ENCODE peak calls at places on chromosomes 1 and 21, in seven cellular contexts. One of them, this sample, is unnamed.

GRCh38 chr1:35220976-35221375 is 28.0 kb upstream of the SFPQ start:
- DNase-seq in NB4: peak
- DNase-seq in EH: peak
- DNase-seq in fibroblast of mammary gland: peak
- DNase-seq in Caco-2: peak
- DNase-seq in CD8-positive, alpha-beta T cell: no peak
- DNase-seq in stimulated activated CD4-positive, alpha-beta T cell treated with anti-CD3 and anti-CD28 coated beads, Interleukin-12 subunit alpha, Interleukin-12 subunit beta, amount 100 ng/mL, for 4 hours: peak
- DNase-seq in this sample: no peak

GRCh38 chr1:233636503-233636877 is 22.6 kb downstream of the KCNK1 start:
- DNase-seq in NB4: no peak
- DNase-seq in EH: no peak
- DNase-seq in fibroblast of mammary gland: no peak
- DNase-seq in Caco-2: no peak
- DNase-seq in CD8-positive, alpha-beta T cell: no peak
- DNase-seq in stimulated activated CD4-positive, alpha-beta T cell treated with anti-CD3 and anti-CD28 coated beads, Interleukin-12 subunit alpha, Interleukin-12 subunit beta, amount 100 ng/mL, for 4 hours: no peak
- DNase-seq in this sample: no peak

GRCh38 chr1:118535901-118536300 is 350.9 kb upstream of the SPAG17 start:
- DNase-seq in NB4: no peak
- DNase-seq in EH: no peak
- DNase-seq in fibroblast of mammary gland: no peak
- DNase-seq in Caco-2: no peak
- DNase-seq in CD8-positive, alpha-beta T cell: no peak
- DNase-seq in stimulated activated CD4-positive, alpha-beta T cell treated with anti-CD3 and anti-CD28 coated beads, Interleukin-12 subunit alpha, Interleukin-12 subunit beta, amount 100 ng/mL, for 4 hours: no peak
- DNase-seq in this sample: no peak

GRCh38 chr1:111510003-111510380 is 6.6 kb upstream of the ADORA3 start:
- DNase-seq in NB4: no peak
- DNase-seq in EH: no peak
- DNase-seq in fibroblast of mammary gland: no peak
- DNase-seq in Caco-2: no peak
- DNase-seq in CD8-positive, alpha-beta T cell: no peak
- DNase-seq in stimulated activated CD4-positive, alpha-beta T cell treated with anti-CD3 and anti-CD28 coated beads, Interleukin-12 subunit alpha, Interleukin-12 subunit beta, amount 100 ng/mL, for 4 hours: no peak
- DNase-seq in this sample: no peak

GRCh38 chr21:46562964-46563607 is 41.8 kb downstream of the S100B start:
- DNase-seq in NB4: no peak
- DNase-seq in EH: no peak
- DNase-seq in fibroblast of mammary gland: peak
- DNase-seq in Caco-2: no peak
- DNase-seq in CD8-positive, alpha-beta T cell: no peak
- DNase-seq in stimulated activated CD4-positive, alpha-beta T cell treated with anti-CD3 and anti-CD28 coated beads, Interleukin-12 subunit alpha, Interleukin-12 subunit beta, amount 100 ng/mL, for 4 hours: no peak
- DNase-seq in this sample: no peak

GRCh38 chr1:241074507-241074906 is 282.5 kb downstream of the RGS7 start:
- DNase-seq in NB4: no peak
- DNase-seq in EH: peak
- DNase-seq in fibroblast of mammary gland: peak
- DNase-seq in Caco-2: no peak
- DNase-seq in CD8-positive, alpha-beta T cell: no peak
- DNase-seq in stimulated activated CD4-positive, alpha-beta T cell treated with anti-CD3 and anti-CD28 coated beads, Interleukin-12 subunit alpha, Interleukin-12 subunit beta, amount 100 ng/mL, for 4 hours: no peak
- DNase-seq in this sample: no peak

GRCh38 chr1:63367218-63368103 is at the start of gene ALG6:
- DNase-seq in NB4: peak
- DNase-seq in EH: peak
- DNase-seq in fibroblast of mammary gland: peak
- DNase-seq in Caco-2: peak
- DNase-seq in CD8-positive, alpha-beta T cell: peak
- DNase-seq in stimulated activated CD4-positive, alpha-beta T cell treated with anti-CD3 and anti-CD28 coated beads, Interleukin-12 subunit alpha, Interleukin-12 subunit beta, amount 100 ng/mL, for 4 hours: peak
- DNase-seq in this sample: peak

GRCh38 chr1:228058981-228059535 is 23.4 kb upstream of the ARF1 start:
- DNase-seq in NB4: no peak
- DNase-seq in EH: no peak
- DNase-seq in fibroblast of mammary gland: no peak
- DNase-seq in Caco-2: no peak
- DNase-seq in CD8-positive, alpha-beta T cell: peak
- DNase-seq in stimulated activated CD4-positive, alpha-beta T cell treated with anti-CD3 and anti-CD28 coated beads, Interleukin-12 subunit alpha, Interleukin-12 subunit beta, amount 100 ng/mL, for 4 hours: no peak
- DNase-seq in this sample: no peak

GRCh38 chr1:94746635-94747525 is 73.3 kb upstream of the SLC44A3 start:
- DNase-seq in NB4: peak
- DNase-seq in EH: peak
- DNase-seq in fibroblast of mammary gland: peak
- DNase-seq in Caco-2: peak
- DNase-seq in CD8-positive, alpha-beta T cell: no peak
- DNase-seq in stimulated activated CD4-positive, alpha-beta T cell treated with anti-CD3 and anti-CD28 coated beads, Interleukin-12 subunit alpha, Interleukin-12 subunit beta, amount 100 ng/mL, for 4 hours: no peak
- DNase-seq in this sample: peak

GRCh38 chr1:7554343-7555270 is 216.5 kb upstream of the VAMP3 start:
- DNase-seq in NB4: no peak
- DNase-seq in EH: no peak
- DNase-seq in fibroblast of mammary gland: no peak
- DNase-seq in Caco-2: no peak
- DNase-seq in CD8-positive, alpha-beta T cell: no peak
- DNase-seq in stimulated activated CD4-positive, alpha-beta T cell treated with anti-CD3 and anti-CD28 coated beads, Interleukin-12 subunit alpha, Interleukin-12 subunit beta, amount 100 ng/mL, for 4 hours: no peak
- DNase-seq in this sample: no peak

GRCh38 chr1:30524840-30525617 is 198.4 kb downstream of the MATN1 start:
- DNase-seq in NB4: peak
- DNase-seq in EH: peak
- DNase-seq in fibroblast of mammary gland: no peak
- DNase-seq in Caco-2: no peak
- DNase-seq in CD8-positive, alpha-beta T cell: peak
- DNase-seq in stimulated activated CD4-positive, alpha-beta T cell treated with anti-CD3 and anti-CD28 coated beads, Interleukin-12 subunit alpha, Interleukin-12 subunit beta, amount 100 ng/mL, for 4 hours: no peak
- DNase-seq in this sample: no peak

GRCh38 chr21:42118901-42119300 is 47.8 kb downstream of the UMODL1 start:
- DNase-seq in NB4: peak
- DNase-seq in EH: no peak
- DNase-seq in fibroblast of mammary gland: peak
- DNase-seq in Caco-2: no peak
- DNase-seq in CD8-positive, alpha-beta T cell: no peak
- DNase-seq in stimulated activated CD4-positive, alpha-beta T cell treated with anti-CD3 and anti-CD28 coated beads, Interleukin-12 subunit alpha, Interleukin-12 subunit beta, amount 100 ng/mL, for 4 hours: no peak
- DNase-seq in this sample: peak

GRCh38 chr1:94250341-94250740 is 13.0 kb upstream of the ARHGAP29 start:
- DNase-seq in NB4: no peak
- DNase-seq in EH: no peak
- DNase-seq in fibroblast of mammary gland: no peak
- DNase-seq in Caco-2: peak
- DNase-seq in CD8-positive, alpha-beta T cell: no peak
- DNase-seq in stimulated activated CD4-positive, alpha-beta T cell treated with anti-CD3 and anti-CD28 coated beads, Interleukin-12 subunit alpha, Interleukin-12 subunit beta, amount 100 ng/mL, for 4 hours: no peak
- DNase-seq in this sample: no peak

GRCh38 chr1:167452483-167452882 is 65.8 kb downstream of the CD247 start:
- DNase-seq in NB4: no peak
- DNase-seq in EH: no peak
- DNase-seq in fibroblast of mammary gland: no peak
- DNase-seq in Caco-2: no peak
- DNase-seq in CD8-positive, alpha-beta T cell: no peak
- DNase-seq in stimulated activated CD4-positive, alpha-beta T cell treated with anti-CD3 and anti-CD28 coated beads, Interleukin-12 subunit alpha, Interleukin-12 subunit beta, amount 100 ng/mL, for 4 hours: no peak
- DNase-seq in this sample: no peak

GRCh38 chr1:209869242-209870149 is 41.7 kb downstream of the UTP25 start:
- DNase-seq in NB4: no peak
- DNase-seq in EH: no peak
- DNase-seq in fibroblast of mammary gland: peak
- DNase-seq in Caco-2: no peak
- DNase-seq in CD8-positive, alpha-beta T cell: no peak
- DNase-seq in stimulated activated CD4-positive, alpha-beta T cell treated with anti-CD3 and anti-CD28 coated beads, Interleukin-12 subunit alpha, Interleukin-12 subunit beta, amount 100 ng/mL, for 4 hours: no peak
- DNase-seq in this sample: no peak

GRCh38 chr1:18693256-18694098 is 62.8 kb downstream of the PAX7 start:
- DNase-seq in NB4: no peak
- DNase-seq in EH: no peak
- DNase-seq in fibroblast of mammary gland: no peak
- DNase-seq in Caco-2: no peak
- DNase-seq in CD8-positive, alpha-beta T cell: no peak
- DNase-seq in stimulated activated CD4-positive, alpha-beta T cell treated with anti-CD3 and anti-CD28 coated beads, Interleukin-12 subunit alpha, Interleukin-12 subunit beta, amount 100 ng/mL, for 4 hours: no peak
- DNase-seq in this sample: no peak

GRCh38 chr1:34113887-34114286 is 51.1 kb downstream of the CSMD2 start:
- DNase-seq in NB4: peak
- DNase-seq in EH: peak
- DNase-seq in fibroblast of mammary gland: peak
- DNase-seq in Caco-2: peak
- DNase-seq in CD8-positive, alpha-beta T cell: no peak
- DNase-seq in stimulated activated CD4-positive, alpha-beta T cell treated with anti-CD3 and anti-CD28 coated beads, Interleukin-12 subunit alpha, Interleukin-12 subunit beta, amount 100 ng/mL, for 4 hours: no peak
- DNase-seq in this sample: peak

GRCh38 chr1:53316058-53316741 is 11.7 kb downstream of the LRP8 start:
- DNase-seq in NB4: peak
- DNase-seq in EH: peak
- DNase-seq in fibroblast of mammary gland: no peak
- DNase-seq in Caco-2: no peak
- DNase-seq in CD8-positive, alpha-beta T cell: no peak
- DNase-seq in stimulated activated CD4-positive, alpha-beta T cell treated with anti-CD3 and anti-CD28 coated beads, Interleukin-12 subunit alpha, Interleukin-12 subunit beta, amount 100 ng/mL, for 4 hours: no peak
- DNase-seq in this sample: no peak

GRCh38 chr21:36209626-36210171 is 53.1 kb downstream of the DOP1B start:
- DNase-seq in NB4: peak
- DNase-seq in EH: peak
- DNase-seq in fibroblast of mammary gland: peak
- DNase-seq in Caco-2: peak
- DNase-seq in CD8-positive, alpha-beta T cell: peak
- DNase-seq in stimulated activated CD4-positive, alpha-beta T cell treated with anti-CD3 and anti-CD28 coated beads, Interleukin-12 subunit alpha, Interleukin-12 subunit beta, amount 100 ng/mL, for 4 hours: no peak
- DNase-seq in this sample: peak

GRCh38 chr1:213061263-213061662 is 10.2 kb downstream of the RPS6KC1 start:
- DNase-seq in NB4: no peak
- DNase-seq in EH: no peak
- DNase-seq in fibroblast of mammary gland: no peak
- DNase-seq in Caco-2: no peak
- DNase-seq in CD8-positive, alpha-beta T cell: no peak
- DNase-seq in stimulated activated CD4-positive, alpha-beta T cell treated with anti-CD3 and anti-CD28 coated beads, Interleukin-12 subunit alpha, Interleukin-12 subunit beta, amount 100 ng/mL, for 4 hours: no peak
- DNase-seq in this sample: no peak

GRCh38 chr1:25208127-25208526 is 24.2 kb downstream of the SYF2 start:
- DNase-seq in NB4: no peak
- DNase-seq in EH: no peak
- DNase-seq in fibroblast of mammary gland: no peak
- DNase-seq in Caco-2: no peak
- DNase-seq in CD8-positive, alpha-beta T cell: no peak
- DNase-seq in stimulated activated CD4-positive, alpha-beta T cell treated with anti-CD3 and anti-CD28 coated beads, Interleukin-12 subunit alpha, Interleukin-12 subunit beta, amount 100 ng/mL, for 4 hours: no peak
- DNase-seq in this sample: no peak

GRCh38 chr1:109929588-109930251 is 19.1 kb downstream of the CSF1 start:
- DNase-seq in NB4: no peak
- DNase-seq in EH: no peak
- DNase-seq in fibroblast of mammary gland: no peak
- DNase-seq in Caco-2: no peak
- DNase-seq in CD8-positive, alpha-beta T cell: no peak
- DNase-seq in stimulated activated CD4-positive, alpha-beta T cell treated with anti-CD3 and anti-CD28 coated beads, Interleukin-12 subunit alpha, Interleukin-12 subunit beta, amount 100 ng/mL, for 4 hours: no peak
- DNase-seq in this sample: no peak

GRCh38 chr1:178037510-178038253 is 56.2 kb upstream of the RASAL2 start:
- DNase-seq in NB4: peak
- DNase-seq in EH: peak
- DNase-seq in fibroblast of mammary gland: peak
- DNase-seq in Caco-2: no peak
- DNase-seq in CD8-positive, alpha-beta T cell: no peak
- DNase-seq in stimulated activated CD4-positive, alpha-beta T cell treated with anti-CD3 and anti-CD28 coated beads, Interleukin-12 subunit alpha, Interleukin-12 subunit beta, amount 100 ng/mL, for 4 hours: no peak
- DNase-seq in this sample: peak

GRCh38 chr1:26408604-26409003 is 2.0 kb upstream of the LIN28A start:
- DNase-seq in NB4: peak
- DNase-seq in EH: peak
- DNase-seq in fibroblast of mammary gland: peak
- DNase-seq in Caco-2: peak
- DNase-seq in CD8-positive, alpha-beta T cell: peak
- DNase-seq in stimulated activated CD4-positive, alpha-beta T cell treated with anti-CD3 and anti-CD28 coated beads, Interleukin-12 subunit alpha, Interleukin-12 subunit beta, amount 100 ng/mL, for 4 hours: peak
- DNase-seq in this sample: peak